ENCODE peak calls at places on chromosome 12, in seven cellular contexts. L is stimulated activated CD4-positive, alpha-beta T cell treated with anti-CD3 and anti-CD28 coated beads, Interleukin-1b, Interleukin-23, amount 100 ng/mL, for 24 hours; D is nephron progenitor cell; Q is activated CD4-positive, alpha-beta T cell treated with anti-CD3 and anti-CD28 coated beads, Interleukin-2, amount 50 U/mL, for 24 hours; N is AG09319; F is A172; B is GM13976. R is an unnamed sample.
A peak's percentile ranks its signal among the peaks of the same experiment; 100 is the strongest.

GRCh38 chr12:55718020-55718419 is 2.2 kb upstream of the RDH5 start:
- DNase-seq in L (no peak), D (peak; percentile 46), Q (no peak), N (no peak), F (peak; percentile 64), B (no peak), R (no peak)

GRCh38 chr12:76310110-76310509 is 38.1 kb downstream of the BBS10 start:
- DNase-seq in L (no peak), D (no peak), Q (no peak), N (no peak), F (peak; percentile 83), B (no peak), R (no peak)

GRCh38 chr12:88953029-88953586 is 372.8 kb upstream of the KITLG start:
- DNase-seq in L (no peak), D (no peak), Q (no peak), N (no peak), F (no peak), B (no peak), R (no peak)

GRCh38 chr12:99746538-99746937 is 99.0 kb downstream of the GARIN6 start:
- DNase-seq in L (no peak), D (no peak), Q (no peak), N (no peak), F (no peak), B (no peak), R (peak; percentile 6)

GRCh38 chr12:50537538-50537919 is 32.7 kb downstream of the DIP2B start:
- DNase-seq in L (no peak), D (no peak), Q (no peak), N (no peak), F (peak; percentile 78), B (no peak), R (no peak)

GRCh38 chr12:53886996-53887395 is 51.6 kb upstream of the HOXC13 start:
- DNase-seq in L (no peak), D (no peak), Q (no peak), N (no peak), F (no peak), B (no peak), R (no peak)

GRCh38 chr12:92558806-92559205 is 144.0 kb upstream of the PLEKHG7 start:
- DNase-seq in L (no peak), D (no peak), Q (no peak), N (no peak), F (peak; percentile 19), B (no peak), R (no peak)

GRCh38 chr12:106601031-106601430 is 18.2 kb downstream of the RFX4 start:
- DNase-seq in L (no peak), D (peak; percentile 32), Q (no peak), N (no peak), F (no peak), B (no peak), R (no peak)

GRCh38 chr12:713281-713875 is 39.0 kb upstream of the WNK1 start:
- DNase-seq in L (no peak), D (no peak), Q (peak; percentile 61), N (no peak), F (no peak), B (no peak), R (no peak)

GRCh38 chr12:9864913-9865675 is 4.1 kb downstream of the CLEC2B start:
- DNase-seq in L (no peak), D (no peak), Q (no peak), N (no peak), F (peak; percentile 9), B (no peak), R (no peak)

GRCh38 chr12:8226355-8226754 is 1.1 kb downstream of the FAM90A1 start:
- DNase-seq in L (no peak), D (no peak), Q (no peak), N (no peak), F (no peak), B (no peak), R (no peak)